ENCODE peak calls at places on chromosomes 1 and 21, in nine cellular contexts. C is BJ; A is activated T-cell treated with anti-CD3 and anti-CD28 coated beads for 1 hour; Y is OCI-LY7; D is Daoy; N is stimulated activated CD8-positive, alpha-beta memory T cell treated with anti-CD3 and anti-CD28 coated beads, Interleukin-15, amount 100 ng/mL, for 48 hours; M is Caki2; G is stimulated activated CD4-positive, alpha-beta T cell treated with anti-CD3 and anti-CD28 coated beads, Interleukin-15, amount 100 ng/mL, for 1 hour; V is GDM1. J is an unnamed sample.

GRCh38 chr21:46227811-46228344 is 696 bp downstream of the LSS start:
- DNase-seq in N (no peak), D (no peak), Y (peak), M (no peak), V (no peak), C (no peak), A (no peak), G (no peak), J (no peak)

GRCh38 chr21:28459193-28459592 is 533.5 kb downstream of the LTN1 start:
- DNase-seq in Y (peak), N (no peak), V (no peak), A (no peak), C (no peak), D (no peak), M (no peak), G (no peak), J (no peak)

GRCh38 chr21:28644762-28645161 is 347.9 kb downstream of the LTN1 start:
- DNase-seq in V (no peak), C (no peak), Y (no peak), M (no peak), D (no peak), N (no peak), G (no peak), A (no peak), J (no peak)

GRCh38 chr1:230267338-230268065 is 158.6 kb downstream of the PGBD5 start:
- DNase-seq in Y (no peak), G (no peak), N (no peak), M (no peak), V (no peak), A (no peak), C (no peak), D (no peak), J (no peak)

GRCh38 chr21:38660333-38661295 is 145.1 kb upstream of the ETS2 start:
- DNase-seq in Y (no peak), A (no peak), M (no peak), N (no peak), V (no peak), G (no peak), D (peak), C (no peak), J (no peak)

GRCh38 chr21:18840239-18840638 is 436.7 kb upstream of the TMPRSS15 start:
- DNase-seq in N (no peak), V (no peak), M (peak), G (no peak), C (no peak), D (peak), A (no peak), Y (peak), J (no peak)

GRCh38 chr1:51576085-51576444 is 40.8 kb upstream of the OSBPL9 start:
- DNase-seq in D (no peak), Y (no peak), M (no peak), G (no peak), C (no peak), N (no peak), A (no peak), V (no peak), J (no peak)

GRCh38 chr21:33655591-33656221 is 13.4 kb downstream of the ITSN1 start:
- DNase-seq in C (no peak), V (no peak), G (no peak), Y (no peak), D (peak), N (no peak), M (peak), A (no peak), J (no peak)

GRCh38 chr1:41045740-41046139 is 24.2 kb upstream of the SLFNL1 start:
- DNase-seq in Y (no peak), A (no peak), N (no peak), C (no peak), V (no peak), D (no peak), M (no peak), G (no peak), J (peak)

GRCh38 chr1:26897351-26897750 is 2.9 kb downstream of the GPATCH3 start:
- DNase-seq in M (no peak), D (no peak), A (no peak), Y (no peak), G (no peak), V (no peak), C (no peak), N (no peak), J (no peak)

GRCh38 chr1:212916395-212917133 is 33.8 kb upstream of the VASH2 start:
- DNase-seq in Y (no peak), A (no peak), G (no peak), M (no peak), D (peak), V (peak), N (no peak), C (no peak), J (no peak)

GRCh38 chr21:46551636-46552241 is 53.1 kb downstream of the S100B start:
- DNase-seq in C (no peak), Y (peak), D (no peak), M (no peak), N (peak), A (no peak), V (no peak), G (no peak), J (no peak)

GRCh38 chr21:14613496-14613895 is 67.4 kb upstream of the SAMSN1 start:
- DNase-seq in C (no peak), A (no peak), N (no peak), V (no peak), D (no peak), Y (no peak), M (no peak), G (no peak), J (no peak)

GRCh38 chr1:3903141-3904005 is 3.3 kb upstream of the C1orf174 start:
- DNase-seq in N (no peak), C (no peak), V (no peak), Y (peak), M (no peak), G (no peak), D (no peak), A (no peak), J (no peak)

GRCh38 chr1:164836614-164837018 is 277.6 kb downstream of the PBX1 start:
- DNase-seq in Y (no peak), V (no peak), D (no peak), G (no peak), N (no peak), A (no peak), C (no peak), M (no peak), J (no peak)

GRCh38 chr21:36730291-36731281 is 31.7 kb downstream of the SIM2 start:
- DNase-seq in Y (no peak), M (no peak), V (no peak), D (no peak), N (no peak), C (no peak), G (no peak), A (no peak), J (no peak)

GRCh38 chr1:115325876-115326275 is 12.2 kb downstream of the NGF start:
- DNase-seq in V (no peak), A (no peak), D (peak), M (no peak), Y (no peak), G (no peak), C (no peak), N (no peak), J (no peak)

GRCh38 chr1:208093754-208094719 is 150.1 kb downstream of the PLXNA2 start:
- DNase-seq in C (peak), A (peak), G (no peak), N (peak), M (peak), Y (peak), V (peak), D (peak), J (peak)

GRCh38 chr1:150295476-150295875 is 1.8 kb downstream of the MRPS21 start:
- DNase-seq in M (no peak), A (no peak), D (peak), C (no peak), Y (no peak), N (no peak), G (no peak), V (no peak), J (no peak)

GRCh38 chr1:152886758-152887409 is 8.8 kb downstream of the SMCP start:
- DNase-seq in N (no peak), C (no peak), A (no peak), D (peak), M (no peak), G (no peak), V (no peak), Y (no peak), J (no peak)

GRCh38 chr1:188043536-188044245 is 1214.9 kb downstream of the PLA2G4A start:
- DNase-seq in A (no peak), Y (no peak), D (peak), M (no peak), G (no peak), V (no peak), N (no peak), C (no peak), J (no peak)

GRCh38 chr1:41840592-41841246 is 78.0 kb downstream of the HIVEP3 start:
- DNase-seq in V (no peak), C (no peak), A (no peak), M (peak), D (peak), G (no peak), Y (no peak), N (no peak), J (no peak)

GRCh38 chr21:45458281-45459170 is 53.6 kb downstream of the COL18A1 start:
- DNase-seq in G (no peak), V (no peak), C (no peak), A (no peak), M (no peak), Y (no peak), N (no peak), D (no peak), J (no peak)

J was measured in GM04503.